ENCODE peak calls at places on chromosome 19, in ten cellular contexts. X is spleen, G is OCI-LY7, R is PC-3, P is HFF-Myc, C is lower leg skin, Y is ascending aorta, T is A549, N is astrocyte of the spinal cord, U is mammary epithelial cell. I is an unnamed sample.
A peak's percentile ranks its signal among the peaks of the same experiment; 100 is the strongest.

GRCh38 chr19:18915639-18916038 is 3.5 kb downstream of the COPE start:
- DNase-seq in T (no peak), C (no peak), X (peak; percentile 84), R (peak; percentile 55), G (peak; percentile 41), N (peak; percentile 18), P (no peak), Y (no peak), U (peak; percentile 32), I (no peak)

GRCh38 chr19:9381367-9381785 is 18.6 kb downstream of the ZNF177 start:
- DNase-seq in N (no peak), G (no peak), U (no peak), T (no peak), X (no peak), Y (no peak), R (no peak), P (no peak), C (no peak), I (no peak)

GRCh38 chr19:40525234-40526051 is 51.2 kb upstream of the SHKBP1 start:
- DNase-seq in X (no peak), P (no peak), T (no peak), Y (no peak), U (no peak), C (no peak), R (no peak), G (no peak), N (no peak), I (no peak)

GRCh38 chr19:41870401-41870873 is 6.6 kb upstream of the CD79A start:
- DNase-seq in Y (no peak), T (no peak), C (no peak), U (no peak), N (peak; percentile 24), P (no peak), X (no peak), R (peak; percentile 40), G (no peak), I (no peak)

GRCh38 chr19:39237200-39238184 is 7.3 kb downstream of the IFNL3 start:
- DNase-seq in G (peak; percentile 81), P (no peak), T (no peak), N (no peak), R (peak; percentile 52), C (no peak), Y (no peak), X (peak; percentile 88), U (peak; percentile 15), I (no peak)

GRCh38 chr19:4134351-4134750 is 10.4 kb upstream of the MAP2K2 start:
- DNase-seq in U (no peak), P (no peak), C (no peak), N (no peak), T (no peak), R (no peak), Y (no peak), G (no peak), X (no peak), I (no peak)

GRCh38 chr19:3699071-3699740 is 1.1 kb downstream of the PIP5K1C start:
- DNase-seq in T (no peak), X (peak; percentile 81), P (no peak), U (peak; percentile 50), R (peak; percentile 24), N (peak; percentile 30), C (peak; percentile 49), G (peak; percentile 39), Y (no peak), I (no peak)

GRCh38 chr19:35908010-35908441 is at the start of gene TYROBP:
- DNase-seq in N (no peak), C (peak; percentile 27), R (no peak), P (no peak), Y (no peak), X (peak; percentile 91), G (no peak), T (no peak), U (no peak), I (no peak)

GRCh38 chr19:35155441-35155840 is 906 bp downstream of the FXYD5 start:
- DNase-seq in Y (no peak), T (no peak), C (no peak), R (no peak), P (no peak), X (no peak), N (no peak), U (no peak), G (peak; percentile 37), I (no peak)

GRCh38 chr19:34667349-34668076 is 9.4 kb downstream of the SCGB2B2 start:
- DNase-seq in C (no peak), X (no peak), G (peak; percentile 12), P (no peak), R (peak; percentile 4), Y (no peak), N (peak; percentile 30), U (no peak), T (no peak), I (no peak)

GRCh38 chr19:8261881-8262280 is 46.3 kb downstream of the CD320 start:
- DNase-seq in N (no peak), T (no peak), P (no peak), U (no peak), X (peak; percentile 52), Y (no peak), C (no peak), R (no peak), G (no peak), I (no peak)

GRCh38 chr19:32349724-32350475 is 4.5 kb downstream of the ZNF507 start:
- DNase-seq in X (no peak), R (peak; percentile 45), U (no peak), G (no peak), P (no peak), C (no peak), T (no peak), N (no peak), Y (no peak), I (no peak)

GRCh38 chr19:35714601-35715354 is 3.0 kb upstream of the KMT2B start:
- DNase-seq in Y (no peak), X (no peak), P (no peak), C (no peak), G (peak; percentile 51), N (no peak), U (no peak), R (no peak), T (peak; percentile 61), I (no peak)

GRCh38 chr19:19381007-19381926 is 24.2 kb upstream of the GATAD2A start:
- DNase-seq in N (no peak), R (peak; percentile 26), Y (no peak), G (peak; percentile 77), T (no peak), P (no peak), X (peak; percentile 54), C (no peak), U (no peak), I (no peak)

GRCh38 chr19:9060559-9061340 is 26.1 kb upstream of the OR1M1 start:
- DNase-seq in R (no peak), G (no peak), X (no peak), N (no peak), T (no peak), C (no peak), U (no peak), Y (no peak), P (no peak), I (no peak)

GRCh38 chr19:5880604-5881078 is 10.3 kb upstream of the FUT5 start:
- DNase-seq in C (no peak), G (no peak), X (no peak), R (no peak), P (no peak), Y (no peak), N (peak; percentile 66), T (no peak), U (peak; percentile 19), I (peak; percentile 54)

GRCh38 chr19:49450405-49450804 is 1.2 kb downstream of the PIH1D1 start:
- DNase-seq in C (no peak), G (no peak), R (no peak), U (no peak), N (no peak), P (no peak), X (no peak), T (no peak), Y (no peak), I (no peak)
- H3K4me3 ChIP-seq in C (no peak overlapping the region), G (peak overlapping the region; percentile 93), R (peak overlapping the region; percentile 80), U (peak overlapping the region; percentile 7), N (peak overlapping the region; percentile 88), P (peak overlapping the region; percentile 95), X (no peak overlapping the region), T (peak overlapping the region; percentile 72), Y (no peak overlapping the region), I (peak overlapping the region; percentile 40)

GRCh38 chr19:45443462-45444317 is 20.0 kb upstream of the ERCC1 start:
- DNase-seq in N (peak; percentile 85), R (peak; percentile 93), U (peak; percentile 93), X (peak; percentile 94), P (no peak), T (peak; percentile 98), G (peak; percentile 43), C (peak; percentile 95), Y (peak; percentile 95), I (no peak)
- H3K4me3 ChIP-seq in N (peak overlapping the region; percentile 46), R (peak overlapping the region; percentile 62), U (peak overlapping the region; percentile 50), X (peak overlapping the region; percentile 43), P (peak overlapping the region; percentile 45), T (peak overlapping the region; percentile 49), G (peak overlapping the region; percentile 69), C (peak overlapping the region; percentile 24), Y (peak overlapping the region; percentile 56), I (peak overlapping the region; percentile 59)

GRCh38 chr19:29528946-29529645 is 3.3 kb downstream of the VSTM2B start:
- DNase-seq in C (no peak), P (no peak), T (peak; percentile 54), N (no peak), U (peak; percentile 2), X (peak; percentile 40), R (no peak), G (no peak), Y (no peak), I (no peak)

GRCh38 chr19:29526730-29527499 is 1.1 kb downstream of the VSTM2B start:
- DNase-seq in X (peak; percentile 57), G (no peak), N (no peak), P (no peak), T (no peak), R (no peak), Y (no peak), C (no peak), U (peak; percentile 5), I (no peak)

GRCh38 chr19:29527500-29528328 is 1.9 kb downstream of the VSTM2B start:
- DNase-seq in Y (no peak), R (no peak), T (peak; percentile 44), X (peak; percentile 51), G (no peak), U (no peak), P (no peak), N (no peak), C (no peak), I (no peak)

GRCh38 chr19:29529646-29530548 is 4.1 kb downstream of the VSTM2B start:
- DNase-seq in P (no peak), X (peak; percentile 53), R (no peak), C (no peak), U (no peak), T (no peak), G (no peak), N (no peak), Y (no peak), I (no peak)

GRCh38 chr19:29528350-29528945 is 2.7 kb downstream of the VSTM2B start:
- DNase-seq in G (peak; percentile 50), N (peak; percentile 57), R (peak; percentile 63), Y (no peak), X (peak; percentile 78), U (peak; percentile 55), C (peak; percentile 17), P (peak; percentile 9), T (peak; percentile 91), I (no peak)
- H3K4me3 ChIP-seq in G (no peak overlapping the region), N (no peak overlapping the region), R (peak overlapping the region; percentile 54), Y (peak overlapping the region; percentile 30), X (peak overlapping the region; percentile 29), U (no peak overlapping the region), C (no peak overlapping the region), P (peak overlapping the region; percentile 14), T (peak overlapping the region; percentile 47), I (peak overlapping the region; percentile 43)

GRCh38 chr19:16296713-16297112 is 27.9 kb upstream of the KLF2 start:
- DNase-seq in X (no peak), T (no peak), G (no peak), Y (no peak), U (no peak), C (no peak), N (no peak), P (no peak), R (peak; percentile 67), I (no peak)
- H3K4me3 ChIP-seq in X (no peak overlapping the region), T (no peak overlapping the region), G (no peak overlapping the region), Y (no peak overlapping the region), U (no peak overlapping the region), C (no peak overlapping the region), N (no peak overlapping the region), P (no peak overlapping the region), R (no peak overlapping the region), I (no peak overlapping the region)

I was measured in AG04449.